ENCODE peak calls at places on chromosome 6, in six cellular contexts. One of them, this sample, is unnamed.

GRCh38 chr6:57109905-57110304 is 19.9 kb downstream of the ZNF451 start:
- DNase-seq in mesenchymal stem cell: no peak
- DNase-seq in neuronal stem cell: no peak
- DNase-seq in mesendoderm: no peak
- DNase-seq in H1: no peak
- DNase-seq in IMR-90: peak; percentile 73
- DNase-seq in this sample: no peak

GRCh38 chr6:136284909-136285308 is 4.7 kb downstream of the BCLAF1 start:
- DNase-seq in neuronal stem cell: no peak
- DNase-seq in IMR-90: peak; percentile 77
- DNase-seq in mesendoderm: peak; percentile 51
- DNase-seq in mesenchymal stem cell: peak; percentile 82
- DNase-seq in H1: no peak
- DNase-seq in this sample: no peak

GRCh38 chr6:102686461-102686860 is 1293.0 kb downstream of the GRIK2 start:
- DNase-seq in mesenchymal stem cell: no peak
- DNase-seq in IMR-90: no peak
- DNase-seq in H1: no peak
- DNase-seq in mesendoderm: no peak
- DNase-seq in neuronal stem cell: no peak
- DNase-seq in this sample: no peak

GRCh38 chr6:17354700-17355403 is 38.5 kb upstream of the CAP2 start:
- DNase-seq in H1: no peak
- DNase-seq in IMR-90: peak; percentile 86
- DNase-seq in mesendoderm: no peak
- DNase-seq in neuronal stem cell: no peak
- DNase-seq in mesenchymal stem cell: peak; percentile 22
- DNase-seq in this sample: no peak

GRCh38 chr6:28867078-28867414 is 56.7 kb downstream of the TRIM27 start:
- DNase-seq in mesendoderm: no peak
- DNase-seq in H1: no peak
- DNase-seq in IMR-90: peak; percentile 3
- DNase-seq in neuronal stem cell: no peak
- DNase-seq in mesenchymal stem cell: no peak
- DNase-seq in this sample: no peak

GRCh38 chr6:2209226-2209809 is 36.1 kb downstream of the GMDS start:
- DNase-seq in IMR-90: peak; percentile 30
- DNase-seq in mesendoderm: peak; percentile 76
- DNase-seq in neuronal stem cell: peak; percentile 23
- DNase-seq in H1: peak; percentile 76
- DNase-seq in mesenchymal stem cell: peak; percentile 15
- DNase-seq in this sample: peak; percentile 81

GRCh38 chr6:44052419-44053011 is 74.7 kb downstream of the MRPL14 start:
- DNase-seq in H1: no peak
- DNase-seq in neuronal stem cell: no peak
- DNase-seq in IMR-90: peak; percentile 80
- DNase-seq in mesendoderm: peak; percentile 79
- DNase-seq in mesenchymal stem cell: peak; percentile 79
- DNase-seq in this sample: peak; percentile 57

GRCh38 chr6:75283907-75284284 is 696 bp downstream of the TMEM30A start:
- DNase-seq in neuronal stem cell: no peak
- DNase-seq in mesenchymal stem cell: no peak
- DNase-seq in H1: no peak
- DNase-seq in IMR-90: no peak
- DNase-seq in mesendoderm: peak; percentile 16
- DNase-seq in this sample: no peak

DNA sequence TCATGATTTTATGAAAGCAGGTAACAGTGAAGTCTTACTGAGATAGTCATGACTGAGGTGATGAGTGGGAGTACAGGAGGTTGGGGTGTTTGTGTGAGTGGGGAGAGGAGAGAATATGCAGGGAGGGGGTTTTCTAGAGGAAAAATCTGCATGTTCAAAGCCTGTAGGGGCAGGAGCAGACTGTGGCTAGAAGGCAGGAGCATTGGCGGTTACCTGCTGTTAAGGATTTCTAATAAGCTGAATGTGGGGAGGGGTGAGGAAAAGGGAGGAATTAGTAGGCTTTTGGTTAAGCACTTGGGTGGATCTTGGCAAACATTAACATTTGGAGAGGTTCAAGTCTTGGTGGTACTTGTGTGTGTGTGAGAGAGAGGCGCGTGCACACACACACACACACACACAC is 70.8 kb downstream of the EYA4 start:
- DNase-seq in mesendoderm: peak; percentile 11
- DNase-seq in neuronal stem cell: no peak
- DNase-seq in IMR-90: no peak
- DNase-seq in H1: no peak
- DNase-seq in mesenchymal stem cell: no peak
- DNase-seq in this sample: no peak
- H3K4me2 ChIP-seq in mesendoderm: no peak overlapping the region
- H3K4me2 ChIP-seq in neuronal stem cell: no peak overlapping the region
- H3K4me2 ChIP-seq in IMR-90: no peak overlapping the region
- H3K4me2 ChIP-seq in H1: peak overlapping the region; percentile 47
- H3K4me2 ChIP-seq in mesenchymal stem cell: no peak overlapping the region
- H3K4me2 ChIP-seq in this sample: no peak overlapping the region

GRCh38 chr6:164109770-164110140 is 695.2 kb downstream of the QKI start:
- DNase-seq in mesendoderm: peak; percentile 38
- DNase-seq in H1: peak; percentile 61
- DNase-seq in neuronal stem cell: no peak
- DNase-seq in mesenchymal stem cell: peak; percentile 6
- DNase-seq in IMR-90: no peak
- DNase-seq in this sample: peak; percentile 57

GRCh38 chr6:164106345-164106769 is 691.8 kb downstream of the QKI start:
- DNase-seq in mesenchymal stem cell: no peak
- DNase-seq in IMR-90: no peak
- DNase-seq in mesendoderm: peak; percentile 58
- DNase-seq in neuronal stem cell: no peak
- DNase-seq in H1: peak; percentile 82
- DNase-seq in this sample: peak; percentile 71

GRCh38 chr6:164107297-164107995 is 692.9 kb downstream of the QKI start:
- DNase-seq in H1: no peak
- DNase-seq in IMR-90: no peak
- DNase-seq in neuronal stem cell: no peak
- DNase-seq in mesendoderm: peak; percentile 77
- DNase-seq in mesenchymal stem cell: peak; percentile 6
- DNase-seq in this sample: no peak

GRCh38 chr6:164108092-164108491 is 693.6 kb downstream of the QKI start:
- DNase-seq in IMR-90: no peak
- DNase-seq in mesendoderm: no peak
- DNase-seq in H1: no peak
- DNase-seq in mesenchymal stem cell: no peak
- DNase-seq in neuronal stem cell: no peak
- DNase-seq in this sample: no peak

DNA sequence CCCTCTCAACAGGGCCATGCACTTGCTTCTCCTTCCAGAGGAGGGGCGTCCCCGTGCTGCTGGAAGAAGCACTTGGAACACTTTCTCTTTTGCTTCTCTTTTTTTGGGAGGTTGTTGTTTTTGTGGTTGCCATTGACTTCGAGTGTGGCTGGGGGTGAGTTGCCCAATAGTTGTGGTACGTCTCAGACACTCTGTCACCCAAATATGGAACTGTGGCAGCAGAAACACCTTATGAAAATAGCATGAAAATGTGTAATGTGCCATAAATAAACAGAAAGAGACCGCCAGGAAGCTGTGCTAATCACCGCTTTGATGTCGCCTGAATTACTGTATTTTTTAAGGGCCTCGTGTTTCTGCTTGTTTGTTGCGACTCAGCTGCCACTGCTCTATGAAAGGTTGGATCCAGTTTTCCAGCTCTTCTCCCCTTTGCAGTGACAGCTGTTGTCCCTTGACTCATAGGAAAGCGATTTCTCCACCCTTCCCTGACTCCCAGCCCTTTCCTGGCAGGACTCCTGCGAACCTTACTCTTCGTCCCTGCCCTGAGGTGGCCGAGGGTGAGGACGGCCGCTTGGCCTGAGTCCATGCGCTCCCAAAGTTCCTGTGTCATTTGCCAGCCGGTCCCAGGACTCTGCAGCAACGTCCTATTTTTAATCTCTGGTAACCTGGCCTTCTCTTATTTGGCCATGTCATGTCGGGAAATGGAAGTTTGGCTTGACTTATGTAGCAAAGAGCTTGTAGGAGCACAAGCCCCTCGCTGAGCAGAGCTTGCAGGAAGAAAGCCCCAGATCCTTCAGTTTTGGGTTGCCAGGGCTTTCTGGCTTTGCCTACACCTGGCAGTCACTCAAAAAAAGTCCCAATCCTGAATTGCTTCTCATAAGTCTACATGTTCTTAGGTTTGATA is 694.6 kb downstream of the QKI start:
- DNase-seq in H1: no peak
- DNase-seq in IMR-90: no peak
- DNase-seq in mesendoderm: no peak
- DNase-seq in mesenchymal stem cell: peak; percentile 63
- DNase-seq in neuronal stem cell: no peak
- DNase-seq in this sample: no peak
- H2BK15ac ChIP-seq in H1: no peak overlapping the region
- H2BK15ac ChIP-seq in IMR-90: no peak overlapping the region
- H2BK15ac ChIP-seq in mesendoderm: no peak overlapping the region
- H2BK15ac ChIP-seq in mesenchymal stem cell: no peak overlapping the region
- H2BK15ac ChIP-seq in neuronal stem cell: peak overlapping the region; percentile 22
- H2BK15ac ChIP-seq in this sample: no peak overlapping the region

GRCh38 chr6:4057036-4057435 is 21.9 kb downstream of the FAM217A start:
- DNase-seq in H1: no peak
- DNase-seq in mesendoderm: no peak
- DNase-seq in neuronal stem cell: no peak
- DNase-seq in IMR-90: no peak
- DNase-seq in mesenchymal stem cell: no peak
- DNase-seq in this sample: no peak

GRCh38 chr6:4059115-4059777 is 19.7 kb downstream of the FAM217A start:
- DNase-seq in IMR-90: peak; percentile 90
- DNase-seq in mesenchymal stem cell: peak; percentile 88
- DNase-seq in H1: no peak
- DNase-seq in mesendoderm: peak; percentile 84
- DNase-seq in neuronal stem cell: no peak
- DNase-seq in this sample: no peak

GRCh38 chr6:4055420-4056041 is 23.4 kb downstream of the FAM217A start:
- DNase-seq in mesenchymal stem cell: peak; percentile 84
- DNase-seq in neuronal stem cell: no peak
- DNase-seq in H1: no peak
- DNase-seq in IMR-90: peak; percentile 89
- DNase-seq in mesendoderm: peak; percentile 29
- DNase-seq in this sample: no peak
- H3K4me2 ChIP-seq in mesenchymal stem cell: no peak overlapping the region
- H3K4me2 ChIP-seq in neuronal stem cell: no peak overlapping the region
- H3K4me2 ChIP-seq in H1: no peak overlapping the region
- H3K4me2 ChIP-seq in IMR-90: peak overlapping the region; percentile 44
- H3K4me2 ChIP-seq in mesendoderm: no peak overlapping the region
- H3K4me2 ChIP-seq in this sample: no peak overlapping the region

GRCh38 chr6:6857528-6857927 is 250.2 kb upstream of the RREB1 start:
- DNase-seq in neuronal stem cell: no peak
- DNase-seq in IMR-90: no peak
- DNase-seq in mesenchymal stem cell: no peak
- DNase-seq in H1: no peak
- DNase-seq in mesendoderm: no peak
- DNase-seq in this sample: no peak

GRCh38 chr6:6861995-6862394 is 245.8 kb upstream of the RREB1 start:
- DNase-seq in mesenchymal stem cell: no peak
- DNase-seq in H1: no peak
- DNase-seq in mesendoderm: no peak
- DNase-seq in IMR-90: no peak
- DNase-seq in neuronal stem cell: no peak
- DNase-seq in this sample: no peak

GRCh38 chr6:6858533-6858982 is 249.2 kb upstream of the RREB1 start:
- DNase-seq in H1: no peak
- DNase-seq in mesenchymal stem cell: no peak
- DNase-seq in mesendoderm: no peak
- DNase-seq in IMR-90: no peak
- DNase-seq in neuronal stem cell: no peak
- DNase-seq in this sample: no peak

GRCh38 chr6:6861346-6861745 is 246.4 kb upstream of the RREB1 start:
- DNase-seq in neuronal stem cell: no peak
- DNase-seq in IMR-90: no peak
- DNase-seq in H1: no peak
- DNase-seq in mesendoderm: no peak
- DNase-seq in mesenchymal stem cell: no peak
- DNase-seq in this sample: no peak

GRCh38 chr6:6859722-6860121 is 248.0 kb upstream of the RREB1 start:
- DNase-seq in neuronal stem cell: no peak
- DNase-seq in H1: no peak
- DNase-seq in mesendoderm: no peak
- DNase-seq in IMR-90: no peak
- DNase-seq in mesenchymal stem cell: no peak
- DNase-seq in this sample: no peak
- H2BK15ac ChIP-seq in neuronal stem cell: no peak overlapping the region
- H2BK15ac ChIP-seq in H1: no peak overlapping the region
- H2BK15ac ChIP-seq in mesendoderm: no peak overlapping the region
- H2BK15ac ChIP-seq in IMR-90: no peak overlapping the region
- H2BK15ac ChIP-seq in mesenchymal stem cell: no peak overlapping the region
- H2BK15ac ChIP-seq in this sample: no peak overlapping the region

GRCh38 chr6:170460606-170461005 is 92.5 kb downstream of the PSMB1 start:
- DNase-seq in IMR-90: no peak
- DNase-seq in mesenchymal stem cell: no peak
- DNase-seq in mesendoderm: no peak
- DNase-seq in H1: no peak
- DNase-seq in neuronal stem cell: no peak
- DNase-seq in this sample: no peak
- H3K4me2 ChIP-seq in IMR-90: no peak overlapping the region
- H3K4me2 ChIP-seq in mesenchymal stem cell: no peak overlapping the region
- H3K4me2 ChIP-seq in mesendoderm: no peak overlapping the region
- H3K4me2 ChIP-seq in H1: no peak overlapping the region
- H3K4me2 ChIP-seq in neuronal stem cell: no peak overlapping the region
- H3K4me2 ChIP-seq in this sample: no peak overlapping the region